ENCODE peak calls at places on chromosome 13, in nine cellular contexts. One of them, this sample, is unnamed.

GRCh38 chr13:108828053-108828806 is 198.8 kb downstream of the MYO16 start:
- DNase-seq in AG09319: no peak
- DNase-seq in progenitor cell of endocrine pancreas: no peak
- DNase-seq in lower leg skin: no peak
- DNase-seq in tibial artery: no peak
- DNase-seq in foreskin fibroblast: no peak
- DNase-seq in thoracic aorta: no peak
- DNase-seq in endothelial cell of umbilical vein: no peak
- DNase-seq in GM23338: no peak
- DNase-seq in this sample: no peak

GRCh38 chr13:80962173-80962572 is 621.2 kb upstream of the SPRY2 start:
- DNase-seq in progenitor cell of endocrine pancreas: no peak
- DNase-seq in endothelial cell of umbilical vein: peak
- DNase-seq in lower leg skin: no peak
- DNase-seq in tibial artery: no peak
- DNase-seq in AG09319: no peak
- DNase-seq in thoracic aorta: no peak
- DNase-seq in GM23338: no peak
- DNase-seq in foreskin fibroblast: no peak
- DNase-seq in this sample: no peak

GRCh38 chr13:99307648-99308339 is 595 bp upstream of the GPR183 start:
- DNase-seq in progenitor cell of endocrine pancreas: no peak
- DNase-seq in AG09319: no peak
- DNase-seq in endothelial cell of umbilical vein: peak
- DNase-seq in foreskin fibroblast: peak
- DNase-seq in lower leg skin: peak
- DNase-seq in GM23338: no peak
- DNase-seq in tibial artery: peak
- DNase-seq in thoracic aorta: no peak
- DNase-seq in this sample: no peak

GRCh38 chr13:26953273-26953672 is 192.7 kb upstream of the GPR12 start:
- DNase-seq in tibial artery: no peak
- DNase-seq in AG09319: no peak
- DNase-seq in GM23338: no peak
- DNase-seq in foreskin fibroblast: no peak
- DNase-seq in endothelial cell of umbilical vein: no peak
- DNase-seq in progenitor cell of endocrine pancreas: no peak
- DNase-seq in lower leg skin: no peak
- DNase-seq in thoracic aorta: no peak
- DNase-seq in this sample: no peak

GRCh38 chr13:30900952-30901749 is 4.9 kb upstream of the MEDAG start:
- DNase-seq in thoracic aorta: no peak
- DNase-seq in foreskin fibroblast: no peak
- DNase-seq in GM23338: no peak
- DNase-seq in progenitor cell of endocrine pancreas: no peak
- DNase-seq in tibial artery: no peak
- DNase-seq in endothelial cell of umbilical vein: no peak
- DNase-seq in lower leg skin: no peak
- DNase-seq in AG09319: no peak
- DNase-seq in this sample: no peak

GRCh38 chr13:91264484-91264883 is 83.0 kb upstream of the MIR17HG start:
- DNase-seq in progenitor cell of endocrine pancreas: no peak
- DNase-seq in foreskin fibroblast: no peak
- DNase-seq in endothelial cell of umbilical vein: no peak
- DNase-seq in lower leg skin: no peak
- DNase-seq in tibial artery: no peak
- DNase-seq in GM23338: no peak
- DNase-seq in thoracic aorta: no peak
- DNase-seq in AG09319: no peak
- DNase-seq in this sample: no peak

GRCh38 chr13:64371045-64371444 is 2859.1 kb downstream of the PCDH9 start:
- DNase-seq in GM23338: no peak
- DNase-seq in thoracic aorta: no peak
- DNase-seq in endothelial cell of umbilical vein: no peak
- DNase-seq in progenitor cell of endocrine pancreas: no peak
- DNase-seq in AG09319: no peak
- DNase-seq in foreskin fibroblast: peak
- DNase-seq in lower leg skin: no peak
- DNase-seq in tibial artery: no peak
- DNase-seq in this sample: no peak

GRCh38 chr13:81659984-81660383 is 1319.1 kb upstream of the SPRY2 start:
- DNase-seq in AG09319: no peak
- DNase-seq in thoracic aorta: no peak
- DNase-seq in lower leg skin: no peak
- DNase-seq in GM23338: no peak
- DNase-seq in endothelial cell of umbilical vein: no peak
- DNase-seq in tibial artery: no peak
- DNase-seq in progenitor cell of endocrine pancreas: no peak
- DNase-seq in foreskin fibroblast: no peak
- DNase-seq in this sample: no peak

GRCh38 chr13:27131202-27131623 is 40.4 kb downstream of the USP12 start:
- DNase-seq in AG09319: no peak
- DNase-seq in foreskin fibroblast: peak
- DNase-seq in GM23338: peak
- DNase-seq in tibial artery: no peak
- DNase-seq in thoracic aorta: no peak
- DNase-seq in endothelial cell of umbilical vein: peak
- DNase-seq in progenitor cell of endocrine pancreas: no peak
- DNase-seq in lower leg skin: no peak
- DNase-seq in this sample: no peak

GRCh38 chr13:103547914-103548313 is 481.7 kb upstream of the SLC10A2 start:
- DNase-seq in GM23338: no peak
- DNase-seq in foreskin fibroblast: no peak
- DNase-seq in tibial artery: no peak
- DNase-seq in lower leg skin: no peak
- DNase-seq in AG09319: no peak
- DNase-seq in progenitor cell of endocrine pancreas: no peak
- DNase-seq in endothelial cell of umbilical vein: no peak
- DNase-seq in thoracic aorta: no peak
- DNase-seq in this sample: no peak

GRCh38 chr13:20126460-20127262 is 34.2 kb downstream of the GJA3 start:
- DNase-seq in lower leg skin: peak
- DNase-seq in tibial artery: no peak
- DNase-seq in endothelial cell of umbilical vein: no peak
- DNase-seq in foreskin fibroblast: no peak
- DNase-seq in thoracic aorta: no peak
- DNase-seq in progenitor cell of endocrine pancreas: no peak
- DNase-seq in AG09319: no peak
- DNase-seq in GM23338: no peak
- DNase-seq in this sample: no peak

GRCh38 chr13:59545007-59545406 is 618.7 kb downstream of the DIAPH3 start:
- DNase-seq in GM23338: peak
- DNase-seq in thoracic aorta: no peak
- DNase-seq in lower leg skin: no peak
- DNase-seq in tibial artery: no peak
- DNase-seq in endothelial cell of umbilical vein: no peak
- DNase-seq in foreskin fibroblast: no peak
- DNase-seq in progenitor cell of endocrine pancreas: no peak
- DNase-seq in AG09319: no peak
- DNase-seq in this sample: no peak

GRCh38 chr13:101572456-101572855 is 120.0 kb downstream of the ITGBL1 start:
- DNase-seq in foreskin fibroblast: peak
- DNase-seq in lower leg skin: no peak
- DNase-seq in progenitor cell of endocrine pancreas: no peak
- DNase-seq in GM23338: no peak
- DNase-seq in tibial artery: no peak
- DNase-seq in thoracic aorta: no peak
- DNase-seq in AG09319: no peak
- DNase-seq in endothelial cell of umbilical vein: peak
- DNase-seq in this sample: no peak

GRCh38 chr13:106475852-106476251 is 59.6 kb downstream of the EFNB2 start:
- DNase-seq in foreskin fibroblast: no peak
- DNase-seq in AG09319: no peak
- DNase-seq in GM23338: no peak
- DNase-seq in lower leg skin: no peak
- DNase-seq in tibial artery: no peak
- DNase-seq in endothelial cell of umbilical vein: peak
- DNase-seq in thoracic aorta: no peak
- DNase-seq in progenitor cell of endocrine pancreas: no peak
- DNase-seq in this sample: no peak

GRCh38 chr13:24299488-24300114 is 9.8 kb upstream of the C1QTNF9 start:
- DNase-seq in progenitor cell of endocrine pancreas: no peak
- DNase-seq in endothelial cell of umbilical vein: no peak
- DNase-seq in GM23338: no peak
- DNase-seq in thoracic aorta: no peak
- DNase-seq in tibial artery: no peak
- DNase-seq in AG09319: no peak
- DNase-seq in foreskin fibroblast: no peak
- DNase-seq in lower leg skin: no peak
- DNase-seq in this sample: no peak

GRCh38 chr13:60398949-60399589 is 2.0 kb downstream of the TDRD3 start:
- DNase-seq in thoracic aorta: no peak
- DNase-seq in tibial artery: no peak
- DNase-seq in foreskin fibroblast: peak
- DNase-seq in GM23338: no peak
- DNase-seq in AG09319: no peak
- DNase-seq in progenitor cell of endocrine pancreas: no peak
- DNase-seq in endothelial cell of umbilical vein: peak
- DNase-seq in lower leg skin: no peak
- DNase-seq in this sample: no peak

GRCh38 chr13:101612736-101613135 is 160.3 kb downstream of the ITGBL1 start:
- DNase-seq in thoracic aorta: no peak
- DNase-seq in foreskin fibroblast: no peak
- DNase-seq in progenitor cell of endocrine pancreas: no peak
- DNase-seq in endothelial cell of umbilical vein: no peak
- DNase-seq in AG09319: no peak
- DNase-seq in tibial artery: no peak
- DNase-seq in lower leg skin: no peak
- DNase-seq in GM23338: no peak
- DNase-seq in this sample: no peak

GRCh38 chr13:26584713-26585112 is 27.2 kb downstream of the WASF3 start:
- DNase-seq in progenitor cell of endocrine pancreas: no peak
- DNase-seq in tibial artery: no peak
- DNase-seq in GM23338: no peak
- DNase-seq in foreskin fibroblast: peak
- DNase-seq in AG09319: no peak
- DNase-seq in endothelial cell of umbilical vein: peak
- DNase-seq in thoracic aorta: no peak
- DNase-seq in lower leg skin: no peak
- DNase-seq in this sample: no peak

GRCh38 chr13:79799466-79799865 is 318.5 kb downstream of the NDFIP2 start:
- DNase-seq in tibial artery: no peak
- DNase-seq in AG09319: no peak
- DNase-seq in thoracic aorta: no peak
- DNase-seq in foreskin fibroblast: peak
- DNase-seq in GM23338: no peak
- DNase-seq in endothelial cell of umbilical vein: no peak
- DNase-seq in progenitor cell of endocrine pancreas: no peak
- DNase-seq in lower leg skin: no peak
- DNase-seq in this sample: no peak

GRCh38 chr13:100673831-100674362 is 698 bp downstream of the TMTC4 start:
- DNase-seq in GM23338: peak
- DNase-seq in AG09319: no peak
- DNase-seq in tibial artery: no peak
- DNase-seq in foreskin fibroblast: peak
- DNase-seq in progenitor cell of endocrine pancreas: peak
- DNase-seq in lower leg skin: no peak
- DNase-seq in thoracic aorta: no peak
- DNase-seq in endothelial cell of umbilical vein: peak
- DNase-seq in this sample: no peak

GRCh38 chr13:33057019-33057785 is 41.0 kb downstream of the KL start:
- DNase-seq in progenitor cell of endocrine pancreas: no peak
- DNase-seq in lower leg skin: no peak
- DNase-seq in thoracic aorta: no peak
- DNase-seq in AG09319: no peak
- DNase-seq in endothelial cell of umbilical vein: peak
- DNase-seq in foreskin fibroblast: peak
- DNase-seq in tibial artery: peak
- DNase-seq in GM23338: peak
- DNase-seq in this sample: no peak
- TF ChIP-seq CTCF in progenitor cell of endocrine pancreas: peak
- TF ChIP-seq CTCF in lower leg skin: no peak
- TF ChIP-seq CTCF in thoracic aorta: peak
- TF ChIP-seq CTCF in AG09319: peak
- TF ChIP-seq CTCF in endothelial cell of umbilical vein: peak
- TF ChIP-seq CTCF in foreskin fibroblast: peak
- TF ChIP-seq CTCF in tibial artery: no peak
- TF ChIP-seq CTCF in GM23338: peak
- TF ChIP-seq CTCF in this sample: no peak

DNA sequence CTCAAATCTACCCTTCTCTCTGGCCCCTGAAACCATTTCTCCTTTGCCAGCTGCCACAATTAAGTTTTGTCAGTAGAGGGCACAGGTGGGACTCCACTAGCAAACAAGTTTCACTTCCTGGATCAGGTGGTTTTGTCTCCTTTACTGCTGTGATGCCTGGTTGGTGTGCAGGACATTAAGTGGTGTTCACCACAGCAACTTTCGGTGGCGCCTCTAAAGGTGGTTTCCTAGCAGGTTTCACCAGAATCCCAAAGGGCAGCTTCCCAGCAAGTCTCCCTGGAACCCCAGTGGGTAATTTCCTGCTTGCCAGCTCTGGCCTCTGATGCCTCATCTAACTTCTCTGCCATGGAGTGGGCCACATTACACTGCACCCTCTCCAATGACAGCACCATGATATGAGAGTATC is 16.6 kb downstream of the MED4 start:
- DNase-seq in AG09319: no peak
- DNase-seq in tibial artery: no peak
- DNase-seq in GM23338: peak
- DNase-seq in thoracic aorta: no peak
- DNase-seq in endothelial cell of umbilical vein: peak
- DNase-seq in lower leg skin: no peak
- DNase-seq in progenitor cell of endocrine pancreas: no peak
- DNase-seq in foreskin fibroblast: no peak
- DNase-seq in this sample: no peak
- TF ChIP-seq CTCF in AG09319: no peak
- TF ChIP-seq CTCF in tibial artery: no peak
- TF ChIP-seq CTCF in GM23338: peak
- TF ChIP-seq CTCF in thoracic aorta: no peak
- TF ChIP-seq CTCF in endothelial cell of umbilical vein: no peak
- TF ChIP-seq CTCF in lower leg skin: no peak
- TF ChIP-seq CTCF in progenitor cell of endocrine pancreas: peak
- TF ChIP-seq CTCF in foreskin fibroblast: no peak
- TF ChIP-seq CTCF in this sample: no peak

GRCh38 chr13:52845334-52845761 is 3.1 kb downstream of the PCDH8 start:
- DNase-seq in tibial artery: no peak
- DNase-seq in foreskin fibroblast: no peak
- DNase-seq in endothelial cell of umbilical vein: no peak
- DNase-seq in lower leg skin: no peak
- DNase-seq in progenitor cell of endocrine pancreas: peak
- DNase-seq in GM23338: peak
- DNase-seq in AG09319: no peak
- DNase-seq in thoracic aorta: no peak
- DNase-seq in this sample: peak
- TF ChIP-seq CTCF in tibial artery: no peak
- TF ChIP-seq CTCF in foreskin fibroblast: no peak
- TF ChIP-seq CTCF in endothelial cell of umbilical vein: no peak
- TF ChIP-seq CTCF in lower leg skin: no peak
- TF ChIP-seq CTCF in progenitor cell of endocrine pancreas: peak
- TF ChIP-seq CTCF in GM23338: peak
- TF ChIP-seq CTCF in AG09319: no peak
- TF ChIP-seq CTCF in thoracic aorta: no peak
- TF ChIP-seq CTCF in this sample: peak

DNA sequence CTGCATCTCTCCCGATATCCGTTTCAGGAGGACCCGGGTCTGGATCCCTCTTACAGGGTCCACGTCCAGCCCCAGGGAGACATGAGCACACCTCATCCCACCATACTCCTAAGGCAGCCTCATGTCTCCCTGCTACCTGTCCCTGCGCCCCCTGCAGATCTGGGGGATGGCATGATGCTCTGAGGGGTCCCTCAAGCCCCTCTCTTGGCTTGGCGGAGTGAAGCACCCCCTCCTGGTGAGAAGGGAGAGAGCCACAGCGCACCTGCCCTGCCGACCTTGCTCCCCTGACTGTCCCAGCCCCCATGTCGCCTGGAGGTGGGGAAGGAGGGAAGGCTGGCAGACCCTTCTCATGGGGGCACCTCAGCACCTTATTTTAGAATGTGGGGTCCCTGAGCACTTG is 21.5 kb upstream of the ARHGEF7 start:
- DNase-seq in endothelial cell of umbilical vein: no peak
- DNase-seq in thoracic aorta: no peak
- DNase-seq in AG09319: no peak
- DNase-seq in foreskin fibroblast: no peak
- DNase-seq in GM23338: peak
- DNase-seq in tibial artery: no peak
- DNase-seq in progenitor cell of endocrine pancreas: no peak
- DNase-seq in lower leg skin: no peak
- DNase-seq in this sample: no peak
- TF ChIP-seq CTCF in endothelial cell of umbilical vein: no peak
- TF ChIP-seq CTCF in thoracic aorta: no peak
- TF ChIP-seq CTCF in AG09319: no peak
- TF ChIP-seq CTCF in foreskin fibroblast: no peak
- TF ChIP-seq CTCF in GM23338: peak
- TF ChIP-seq CTCF in tibial artery: no peak
- TF ChIP-seq CTCF in progenitor cell of endocrine pancreas: no peak
- TF ChIP-seq CTCF in lower leg skin: no peak
- TF ChIP-seq CTCF in this sample: no peak